ENCODE peak calls at places on chromosomes 1 and 21, in ten cellular contexts. M is NB4, N is stomach, X is IMR-90, K is AG04450, W is cardiac muscle cell, C is fibroblast of lung, I is fibroblast of the aortic adventitia, G is HCT116, B is thoracic aorta. A is an unnamed sample.

GRCh38 chr1:6497215-6497866 is 5.9 kb upstream of the PLEKHG5 start:
- DNase-seq in M (peak), N (peak), X (no peak), K (no peak), W (peak), C (peak), I (peak), G (no peak), B (no peak), A (peak)

GRCh38 chr1:156618853-156619581 is at the start of gene HAPLN2:
- DNase-seq in M (peak), N (no peak), X (no peak), K (no peak), W (peak), C (no peak), I (no peak), G (no peak), B (no peak), A (peak)

GRCh38 chr21:38814126-38815059 is 8.7 kb downstream of the ETS2 start:
- DNase-seq in M (no peak), N (no peak), X (no peak), K (no peak), W (no peak), C (no peak), I (no peak), G (no peak), B (no peak), A (no peak)

GRCh38 chr1:55374801-55375616 is 159.8 kb upstream of the USP24 start:
- DNase-seq in M (no peak), N (no peak), X (no peak), K (no peak), W (no peak), C (no peak), I (no peak), G (no peak), B (no peak), A (no peak)

GRCh38 chr1:83897516-83897915 is 101.4 kb downstream of the TTLL7 start:
- DNase-seq in M (no peak), N (no peak), X (no peak), K (no peak), W (no peak), C (no peak), I (no peak), G (no peak), B (no peak), A (no peak)

GRCh38 chr1:181768930-181769280 is 285.6 kb downstream of the CACNA1E start:
- DNase-seq in M (no peak), N (no peak), X (no peak), K (no peak), W (no peak), C (no peak), I (no peak), G (no peak), B (no peak), A (no peak)

GRCh38 chr1:151189638-151190445 is at the start of gene VPS72:
- DNase-seq in M (peak), N (peak), X (peak), K (peak), W (peak), C (peak), I (peak), G (peak), B (peak), A (peak)

GRCh38 chr21:41226853-41227252 is 58.9 kb downstream of the BACE2 start:
- DNase-seq in M (no peak), N (no peak), X (no peak), K (no peak), W (no peak), C (no peak), I (no peak), G (no peak), B (no peak), A (no peak)

GRCh38 chr1:152141971-152142584 is 16.9 kb downstream of the RPTN start:
- DNase-seq in M (peak), N (peak), X (peak), K (no peak), W (no peak), C (peak), I (peak), G (peak), B (peak), A (peak)

DNA sequence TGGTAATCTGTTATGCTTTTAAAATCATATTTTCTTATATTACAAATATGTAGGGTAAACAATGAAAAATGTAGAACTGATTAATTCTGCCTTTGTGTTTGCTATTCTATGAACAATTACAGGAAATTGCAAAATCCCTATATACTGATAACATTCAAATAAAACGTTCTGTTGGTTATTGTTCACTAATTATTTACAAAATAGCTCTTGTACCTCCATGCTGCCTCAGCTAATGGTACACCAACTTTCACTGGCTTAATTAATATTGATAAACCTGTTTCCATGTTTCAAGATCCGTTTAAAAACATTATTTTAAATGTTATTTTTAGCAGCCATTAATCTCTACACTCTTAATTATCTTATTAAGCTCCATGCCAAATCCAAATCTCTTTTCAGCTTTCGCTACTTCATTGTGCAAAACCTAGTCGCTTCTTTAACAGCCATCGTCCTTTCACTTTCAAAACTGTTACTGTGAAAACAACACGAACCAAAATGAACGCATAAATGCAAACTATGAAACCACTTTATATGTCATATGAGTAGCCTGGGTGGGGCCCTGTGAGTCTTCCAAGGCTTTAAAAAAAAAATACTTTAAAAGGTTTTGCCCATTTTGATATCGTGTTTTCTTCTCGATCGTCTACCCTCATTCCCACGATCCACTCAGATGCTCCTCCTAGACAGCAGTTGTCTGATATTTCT is 807.0 kb downstream of the USP25 start:
- DNase-seq in M (no peak), N (no peak), X (peak), K (no peak), W (no peak), C (peak), I (peak), G (no peak), B (no peak), A (no peak)
- H3K4me3 ChIP-seq in M (no peak), N (peak), X (peak), K (peak), W (no peak), C (peak), I (peak), G (no peak), B (peak), A (no peak)

GRCh38 chr1:43366601-43367025 is 1.2 kb downstream of the ELOVL1 start:
- DNase-seq in M (no peak), N (no peak), X (no peak), K (no peak), W (no peak), C (peak), I (no peak), G (no peak), B (no peak), A (no peak)

GRCh38 chr1:43366179-43366578 is 1.6 kb downstream of the ELOVL1 start:
- DNase-seq in M (no peak), N (peak), X (no peak), K (no peak), W (no peak), C (no peak), I (no peak), G (no peak), B (no peak), A (peak)

GRCh38 chr1:43367026-43367903 is 546 bp downstream of the ELOVL1 start:
- DNase-seq in M (no peak), N (no peak), X (no peak), K (no peak), W (no peak), C (peak), I (no peak), G (peak), B (no peak), A (peak)

GRCh38 chr1:43368646-43369020 is 822 bp upstream of the ELOVL1 start:
- DNase-seq in M (no peak), N (no peak), X (no peak), K (no peak), W (no peak), C (no peak), I (no peak), G (no peak), B (no peak), A (no peak)

DNA sequence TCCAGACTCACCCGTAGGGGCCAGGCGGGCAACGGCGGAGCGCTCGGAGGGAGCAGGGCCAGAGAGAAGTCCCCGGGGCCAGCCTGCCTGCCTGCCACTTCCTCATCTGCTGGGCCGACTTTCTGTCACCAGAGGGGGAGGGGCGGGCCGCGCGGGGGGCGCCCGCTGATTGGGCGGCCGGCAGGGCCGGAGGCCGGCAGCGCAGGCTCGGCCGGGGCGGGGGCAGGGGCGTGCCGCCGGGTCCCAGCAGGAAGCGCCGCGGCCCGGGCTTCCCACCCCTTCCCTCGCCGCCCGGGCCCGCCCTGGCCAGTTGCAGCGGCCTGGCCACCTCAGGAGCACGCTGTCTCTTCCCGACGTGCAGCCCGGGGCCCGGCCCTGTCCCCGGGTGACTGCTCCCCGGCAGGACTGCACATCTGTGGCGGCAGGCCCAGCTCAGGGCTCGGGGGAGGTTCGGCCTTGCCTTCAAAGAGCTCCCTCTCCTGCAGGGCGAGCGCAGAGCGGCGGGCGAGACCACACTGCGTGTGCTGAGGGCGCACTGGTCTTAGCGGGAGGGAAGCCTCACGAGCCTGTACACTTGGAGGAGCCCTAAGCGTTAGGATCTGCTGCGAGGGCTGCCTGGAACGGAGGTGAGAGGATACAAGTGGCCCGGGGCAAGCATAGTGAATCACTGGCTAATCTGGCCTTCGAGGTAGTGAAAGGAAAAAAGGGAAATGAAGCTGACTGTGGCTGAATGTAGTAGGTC is at the start of gene ELOVL1:
- DNase-seq in M (peak), N (peak), X (peak), K (peak), W (peak), C (peak), I (peak), G (peak), B (peak), A (peak)
- TF ChIP-seq CTCF in M (peak), N (no peak), X (peak), K (peak), W (peak), C (peak), I (peak), G (no peak), B (no peak), A (peak)

GRCh38 chr21:45405819-45406762 is 1.1 kb downstream of the COL18A1 start:
- DNase-seq in M (no peak), N (no peak), X (peak), K (no peak), W (peak), C (peak), I (peak), G (no peak), B (no peak), A (no peak)
- H3K4me3 ChIP-seq in M (no peak), N (peak), X (peak), K (peak), W (peak), C (peak), I (peak), G (peak), B (peak), A (no peak)

GRCh38 chr1:39646232-39647081 is 7.0 kb upstream of the HEYL start:
- DNase-seq in M (peak), N (no peak), X (peak), K (peak), W (peak), C (no peak), I (peak), G (no peak), B (no peak), A (peak)
- TF ChIP-seq CTCF in M (no peak), N (no peak), X (no peak), K (no peak), W (no peak), C (no peak), I (no peak), G (no peak), B (no peak), A (no peak)

DNA sequence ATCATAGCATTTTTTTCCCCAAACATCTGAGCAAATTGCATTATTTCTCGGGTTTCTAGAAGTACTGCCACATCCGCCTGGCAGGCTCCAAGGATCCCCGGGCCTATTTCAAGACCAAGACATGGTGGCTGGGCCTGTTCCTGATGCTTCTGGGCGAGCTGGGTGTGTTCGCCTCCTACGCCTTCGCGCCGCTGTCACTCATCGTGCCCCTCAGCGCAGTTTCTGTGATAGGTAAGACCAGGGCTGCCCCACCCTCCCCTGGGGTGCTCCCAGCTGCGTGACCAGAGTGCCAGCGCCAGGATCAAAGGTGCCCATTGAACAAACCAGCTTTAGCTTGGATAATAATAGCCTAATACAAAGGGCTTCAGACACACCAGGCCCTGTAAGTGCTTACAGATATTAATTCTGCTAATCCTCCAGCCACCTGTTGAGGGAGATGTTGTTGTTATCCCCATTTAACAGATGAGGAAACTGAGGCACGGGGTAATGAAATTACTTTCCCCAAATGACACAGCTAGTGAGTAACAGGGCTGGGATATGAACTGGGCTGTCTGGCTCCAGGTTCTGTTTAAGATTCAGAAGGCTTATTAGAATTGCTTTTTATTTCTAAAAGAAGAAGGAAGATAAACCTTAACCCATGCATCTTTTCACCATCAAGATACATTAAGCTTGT is 26.5 kb downstream of the NIPAL3 start:
- DNase-seq in M (no peak), N (no peak), X (no peak), K (no peak), W (no peak), C (no peak), I (no peak), G (no peak), B (no peak), A (no peak)
- H3K4me3 ChIP-seq in M (no peak), N (no peak), X (no peak), K (no peak), W (no peak), C (no peak), I (no peak), G (no peak), B (no peak), A (no peak)

GRCh38 chr1:180633092-180634045 is 1.5 kb downstream of the XPR1 start:
- DNase-seq in M (peak), N (no peak), X (peak), K (no peak), W (peak), C (peak), I (peak), G (no peak), B (no peak), A (no peak)

GRCh38 chr1:180632326-180633088 is 685 bp downstream of the XPR1 start:
- DNase-seq in M (no peak), N (peak), X (no peak), K (no peak), W (peak), C (no peak), I (peak), G (no peak), B (no peak), A (peak)

GRCh38 chr1:180639871-180640270 is 8.0 kb downstream of the XPR1 start:
- DNase-seq in M (no peak), N (no peak), X (no peak), K (no peak), W (no peak), C (no peak), I (no peak), G (no peak), B (no peak), A (no peak)

GRCh38 chr1:180631766-180632325 is at the start of gene XPR1:
- DNase-seq in M (peak), N (peak), X (peak), K (peak), W (peak), C (peak), I (peak), G (peak), B (peak), A (peak)

GRCh38 chr1:180636138-180636537 is 4.3 kb downstream of the XPR1 start:
- DNase-seq in M (peak), N (no peak), X (peak), K (no peak), W (no peak), C (no peak), I (peak), G (no peak), B (no peak), A (no peak)
- TF ChIP-seq CTCF in M (no peak), N (no peak), X (peak), K (peak), W (peak), C (no peak), I (peak), G (no peak), B (no peak), A (no peak)

GRCh38 chr1:170685166-170685565 is 21.2 kb downstream of the PRRX1 start:
- DNase-seq in M (no peak), N (no peak), X (peak), K (no peak), W (no peak), C (peak), I (peak), G (no peak), B (no peak), A (no peak)
- H3K4me3 ChIP-seq in M (no peak), N (no peak), X (no peak), K (no peak), W (no peak), C (no peak), I (no peak), G (no peak), B (no peak), A (no peak)

GRCh38 chr1:53473463-53473862 is 14.3 kb downstream of the DMRTB1 start:
- DNase-seq in M (no peak), N (no peak), X (peak), K (no peak), W (no peak), C (no peak), I (no peak), G (no peak), B (no peak), A (no peak)
- TF ChIP-seq CTCF in M (peak), N (no peak), X (peak), K (peak), W (peak), C (peak), I (peak), G (peak), B (no peak), A (peak)

DNA sequence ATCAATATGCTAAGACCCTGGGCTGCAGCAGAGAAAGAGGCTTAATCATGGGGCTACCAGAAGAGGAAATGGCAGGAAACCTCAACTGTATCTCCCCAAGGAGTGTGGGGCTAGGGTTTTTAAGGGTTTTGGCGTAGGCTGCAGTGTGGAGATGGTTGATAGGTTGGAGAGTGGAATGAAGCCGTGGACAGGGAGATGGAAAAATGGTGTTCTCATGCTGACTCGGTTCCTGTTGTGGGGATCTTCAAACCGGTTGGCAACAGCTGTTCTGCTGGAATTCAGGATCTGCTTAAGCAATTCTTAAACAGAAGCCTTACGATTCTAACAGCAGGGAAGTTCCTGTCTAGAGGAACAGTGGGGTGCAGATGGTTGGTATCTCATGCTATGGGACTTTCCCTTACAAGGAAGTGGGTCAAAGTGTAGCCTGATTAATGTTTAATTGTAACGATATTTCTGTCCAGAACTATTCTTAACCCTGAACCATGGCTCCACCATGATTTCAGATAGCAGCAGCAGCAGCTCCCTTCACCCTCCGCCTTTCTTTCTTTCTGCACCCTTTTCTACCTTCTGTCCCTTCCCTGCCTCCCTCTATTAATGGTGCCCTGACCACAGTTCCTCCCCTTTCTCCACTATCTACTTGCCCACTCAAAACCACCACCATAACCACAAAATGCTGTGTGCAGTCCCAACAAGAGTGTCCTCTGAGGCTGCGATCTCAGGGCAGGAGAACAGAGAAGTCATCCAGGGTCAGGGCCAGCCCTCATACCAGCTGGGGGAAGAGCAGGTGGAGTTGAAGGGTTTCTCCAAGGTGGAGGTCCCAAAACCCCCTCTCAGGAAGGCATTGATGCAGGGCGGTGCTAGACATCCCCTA is 30.8 kb downstream of the RSPH1 start:
- DNase-seq in M (peak), N (peak), X (no peak), K (no peak), W (no peak), C (peak), I (no peak), G (no peak), B (no peak), A (peak)
- H3K4me3 ChIP-seq in M (peak), N (no peak), X (no peak), K (no peak), W (no peak), C (no peak), I (no peak), G (no peak), B (no peak), A (no peak)